ENCODE peak calls at places on chromosomes 12 and 14, in nine cellular contexts. One of them, this sample, is unnamed.

GRCh38 chr12:559208-559905 is 99.6 kb downstream of the B4GALNT3 start:
- DNase-seq in BJ: no peak
- DNase-seq in tibial artery: no peak
- DNase-seq in ascending aorta: no peak
- DNase-seq in fibroblast of lung: no peak
- DNase-seq in fibroblast of villous mesenchyme: no peak
- DNase-seq in AG09319: no peak
- DNase-seq in psoas muscle: no peak
- DNase-seq in neural crest cell: no peak
- DNase-seq in this sample: peak; percentile 86

GRCh38 chr12:114012744-114013431 is 46.8 kb upstream of the RBM19 start:
- DNase-seq in fibroblast of villous mesenchyme: no peak
- DNase-seq in psoas muscle: no peak
- DNase-seq in ascending aorta: no peak
- DNase-seq in neural crest cell: no peak
- DNase-seq in tibial artery: no peak
- DNase-seq in AG09319: no peak
- DNase-seq in BJ: no peak
- DNase-seq in fibroblast of lung: no peak
- DNase-seq in this sample: no peak

GRCh38 chr14:55354500-55354899 is 57.1 kb downstream of the ATG14 start:
- DNase-seq in fibroblast of villous mesenchyme: peak; percentile 67
- DNase-seq in AG09319: peak; percentile 12
- DNase-seq in tibial artery: peak; percentile 67
- DNase-seq in psoas muscle: no peak
- DNase-seq in neural crest cell: peak; percentile 22
- DNase-seq in fibroblast of lung: peak; percentile 38
- DNase-seq in BJ: no peak
- DNase-seq in ascending aorta: peak; percentile 69
- DNase-seq in this sample: no peak

GRCh38 chr12:93526786-93527428 is 45.6 kb upstream of the SOCS2 start:
- DNase-seq in ascending aorta: no peak
- DNase-seq in fibroblast of lung: peak; percentile 98
- DNase-seq in tibial artery: no peak
- DNase-seq in BJ: peak; percentile 50
- DNase-seq in psoas muscle: no peak
- DNase-seq in AG09319: peak; percentile 80
- DNase-seq in neural crest cell: no peak
- DNase-seq in fibroblast of villous mesenchyme: peak; percentile 85
- DNase-seq in this sample: no peak

GRCh38 chr12:11723993-11724392 is 74.5 kb downstream of the ETV6 start:
- DNase-seq in fibroblast of lung: peak; percentile 95
- DNase-seq in tibial artery: no peak
- DNase-seq in BJ: no peak
- DNase-seq in AG09319: no peak
- DNase-seq in ascending aorta: no peak
- DNase-seq in fibroblast of villous mesenchyme: no peak
- DNase-seq in neural crest cell: no peak
- DNase-seq in psoas muscle: peak; percentile 58
- DNase-seq in this sample: no peak

GRCh38 chr12:20495997-20496396 is 127.7 kb downstream of the PDE3A start:
- DNase-seq in AG09319: no peak
- DNase-seq in ascending aorta: no peak
- DNase-seq in BJ: no peak
- DNase-seq in neural crest cell: no peak
- DNase-seq in fibroblast of lung: no peak
- DNase-seq in tibial artery: no peak
- DNase-seq in fibroblast of villous mesenchyme: no peak
- DNase-seq in psoas muscle: no peak
- DNase-seq in this sample: no peak

GRCh38 chr12:14272954-14273910 is 92.2 kb upstream of the ATF7IP start:
- DNase-seq in fibroblast of villous mesenchyme: no peak
- DNase-seq in ascending aorta: no peak
- DNase-seq in BJ: no peak
- DNase-seq in AG09319: no peak
- DNase-seq in psoas muscle: no peak
- DNase-seq in tibial artery: no peak
- DNase-seq in fibroblast of lung: peak; percentile 46
- DNase-seq in neural crest cell: no peak
- DNase-seq in this sample: no peak

GRCh38 chr14:52862652-52863338 is 71.4 kb upstream of the GNPNAT1 start:
- DNase-seq in AG09319: no peak
- DNase-seq in BJ: no peak
- DNase-seq in tibial artery: no peak
- DNase-seq in neural crest cell: no peak
- DNase-seq in fibroblast of lung: peak; percentile 85
- DNase-seq in psoas muscle: no peak
- DNase-seq in ascending aorta: no peak
- DNase-seq in fibroblast of villous mesenchyme: peak; percentile 89
- DNase-seq in this sample: no peak

GRCh38 chr12:24679135-24679534 is 269.8 kb downstream of the BCAT1 start:
- DNase-seq in fibroblast of lung: peak; percentile 3
- DNase-seq in psoas muscle: no peak
- DNase-seq in ascending aorta: no peak
- DNase-seq in BJ: no peak
- DNase-seq in AG09319: no peak
- DNase-seq in neural crest cell: peak; percentile 18
- DNase-seq in fibroblast of villous mesenchyme: peak; percentile 70
- DNase-seq in tibial artery: no peak
- DNase-seq in this sample: no peak

GRCh38 chr14:61948376-61948775 is 186.2 kb downstream of the SNAPC1 start:
- DNase-seq in fibroblast of villous mesenchyme: no peak
- DNase-seq in BJ: no peak
- DNase-seq in ascending aorta: no peak
- DNase-seq in psoas muscle: no peak
- DNase-seq in neural crest cell: no peak
- DNase-seq in fibroblast of lung: no peak
- DNase-seq in tibial artery: no peak
- DNase-seq in AG09319: no peak
- DNase-seq in this sample: no peak

GRCh38 chr12:68474467-68475204 is 136.1 kb upstream of the RAP1B start:
- DNase-seq in tibial artery: no peak
- DNase-seq in neural crest cell: no peak
- DNase-seq in psoas muscle: no peak
- DNase-seq in BJ: no peak
- DNase-seq in ascending aorta: no peak
- DNase-seq in AG09319: no peak
- DNase-seq in fibroblast of villous mesenchyme: no peak
- DNase-seq in fibroblast of lung: no peak
- DNase-seq in this sample: no peak

GRCh38 chr12:13234045-13234641 is 37.6 kb downstream of the EMP1 start:
- DNase-seq in BJ: no peak
- DNase-seq in fibroblast of lung: peak; percentile 46
- DNase-seq in ascending aorta: no peak
- DNase-seq in neural crest cell: peak; percentile 48
- DNase-seq in psoas muscle: no peak
- DNase-seq in fibroblast of villous mesenchyme: peak; percentile 67
- DNase-seq in AG09319: no peak
- DNase-seq in tibial artery: no peak
- DNase-seq in this sample: no peak

GRCh38 chr12:44571031-44571550 is 305.0 kb downstream of the NELL2 start:
- DNase-seq in neural crest cell: no peak
- DNase-seq in BJ: no peak
- DNase-seq in fibroblast of lung: peak; percentile 2
- DNase-seq in psoas muscle: no peak
- DNase-seq in fibroblast of villous mesenchyme: no peak
- DNase-seq in AG09319: no peak
- DNase-seq in ascending aorta: no peak
- DNase-seq in tibial artery: no peak
- DNase-seq in this sample: no peak

GRCh38 chr14:69132513-69133181 is 20.3 kb downstream of the DCAF5 start:
- DNase-seq in fibroblast of lung: peak; percentile 72
- DNase-seq in neural crest cell: no peak
- DNase-seq in ascending aorta: no peak
- DNase-seq in BJ: no peak
- DNase-seq in psoas muscle: no peak
- DNase-seq in AG09319: no peak
- DNase-seq in fibroblast of villous mesenchyme: peak; percentile 37
- DNase-seq in tibial artery: no peak
- DNase-seq in this sample: no peak

GRCh38 chr12:26196424-26196722 is 1.0 kb downstream of the SSPN start:
- DNase-seq in AG09319: no peak
- DNase-seq in psoas muscle: peak; percentile 67
- DNase-seq in fibroblast of lung: peak; percentile 43
- DNase-seq in fibroblast of villous mesenchyme: no peak
- DNase-seq in neural crest cell: no peak
- DNase-seq in ascending aorta: no peak
- DNase-seq in tibial artery: no peak
- DNase-seq in BJ: no peak
- DNase-seq in this sample: no peak

GRCh38 chr14:99627100-99627499 is 17.8 kb upstream of the HHIPL1 start:
- DNase-seq in fibroblast of villous mesenchyme: no peak
- DNase-seq in neural crest cell: no peak
- DNase-seq in AG09319: no peak
- DNase-seq in tibial artery: no peak
- DNase-seq in BJ: no peak
- DNase-seq in ascending aorta: no peak
- DNase-seq in fibroblast of lung: no peak
- DNase-seq in psoas muscle: no peak
- DNase-seq in this sample: no peak

GRCh38 chr14:99164712-99165111 is 107.3 kb downstream of the BCL11B start:
- DNase-seq in tibial artery: no peak
- DNase-seq in AG09319: no peak
- DNase-seq in neural crest cell: no peak
- DNase-seq in fibroblast of villous mesenchyme: no peak
- DNase-seq in BJ: no peak
- DNase-seq in fibroblast of lung: no peak
- DNase-seq in ascending aorta: no peak
- DNase-seq in psoas muscle: no peak
- DNase-seq in this sample: no peak

GRCh38 chr12:49974231-49974675 is 1.5 kb downstream of the AQP6 start:
- DNase-seq in ascending aorta: peak; percentile 78
- DNase-seq in tibial artery: peak; percentile 76
- DNase-seq in fibroblast of villous mesenchyme: peak; percentile 77
- DNase-seq in neural crest cell: peak; percentile 40
- DNase-seq in psoas muscle: peak; percentile 79
- DNase-seq in AG09319: peak; percentile 39
- DNase-seq in BJ: no peak
- DNase-seq in fibroblast of lung: peak; percentile 51
- DNase-seq in this sample: peak; percentile 93

GRCh38 chr14:67999290-67999689 is 179.7 kb downstream of the RAD51B start:
- DNase-seq in psoas muscle: no peak
- DNase-seq in tibial artery: no peak
- DNase-seq in ascending aorta: no peak
- DNase-seq in BJ: no peak
- DNase-seq in neural crest cell: no peak
- DNase-seq in AG09319: no peak
- DNase-seq in fibroblast of villous mesenchyme: peak; percentile 49
- DNase-seq in fibroblast of lung: peak; percentile 83
- DNase-seq in this sample: no peak

GRCh38 chr14:105439710-105440553 is 20.3 kb downstream of the MTA1 start:
- DNase-seq in AG09319: no peak
- DNase-seq in psoas muscle: peak; percentile 57
- DNase-seq in fibroblast of villous mesenchyme: no peak
- DNase-seq in BJ: no peak
- DNase-seq in neural crest cell: no peak
- DNase-seq in fibroblast of lung: no peak
- DNase-seq in tibial artery: no peak
- DNase-seq in ascending aorta: no peak
- DNase-seq in this sample: no peak

GRCh38 chr14:22434030-22434429 is 155.0 kb downstream of the DAD1 start:
- DNase-seq in neural crest cell: no peak
- DNase-seq in BJ: no peak
- DNase-seq in psoas muscle: no peak
- DNase-seq in fibroblast of villous mesenchyme: no peak
- DNase-seq in tibial artery: no peak
- DNase-seq in fibroblast of lung: no peak
- DNase-seq in ascending aorta: no peak
- DNase-seq in AG09319: no peak
- DNase-seq in this sample: no peak
- TF ChIP-seq CTCF in neural crest cell: peak; percentile 14
- TF ChIP-seq CTCF in BJ: no peak
- TF ChIP-seq CTCF in psoas muscle: no peak
- TF ChIP-seq CTCF in fibroblast of villous mesenchyme: peak; percentile 35
- TF ChIP-seq CTCF in tibial artery: no peak
- TF ChIP-seq CTCF in fibroblast of lung: no peak
- TF ChIP-seq CTCF in ascending aorta: no peak
- TF ChIP-seq CTCF in AG09319: no peak
- TF ChIP-seq CTCF in this sample: no peak

GRCh38 chr14:94026173-94026885 is at the start of gene OTUB2:
- DNase-seq in fibroblast of lung: peak; percentile 98
- DNase-seq in BJ: peak; percentile 96
- DNase-seq in tibial artery: peak; percentile 99
- DNase-seq in fibroblast of villous mesenchyme: peak; percentile 98
- DNase-seq in AG09319: peak; percentile 96
- DNase-seq in neural crest cell: peak; percentile 94
- DNase-seq in ascending aorta: peak; percentile 99
- DNase-seq in psoas muscle: peak; percentile 99
- DNase-seq in this sample: no peak
- TF ChIP-seq CTCF in fibroblast of lung: no peak
- TF ChIP-seq CTCF in BJ: no peak
- TF ChIP-seq CTCF in tibial artery: no peak
- TF ChIP-seq CTCF in fibroblast of villous mesenchyme: no peak
- TF ChIP-seq CTCF in AG09319: no peak
- TF ChIP-seq CTCF in neural crest cell: no peak
- TF ChIP-seq CTCF in ascending aorta: no peak
- TF ChIP-seq CTCF in psoas muscle: no peak
- TF ChIP-seq CTCF in this sample: no peak

GRCh38 chr12:9944404-9944803 is 12.2 kb upstream of the CLEC2A start:
- DNase-seq in BJ: no peak
- DNase-seq in tibial artery: no peak
- DNase-seq in AG09319: no peak
- DNase-seq in fibroblast of lung: no peak
- DNase-seq in ascending aorta: no peak
- DNase-seq in psoas muscle: no peak
- DNase-seq in fibroblast of villous mesenchyme: no peak
- DNase-seq in neural crest cell: no peak
- DNase-seq in this sample: no peak
- TF ChIP-seq CTCF in BJ: no peak
- TF ChIP-seq CTCF in tibial artery: no peak
- TF ChIP-seq CTCF in AG09319: no peak
- TF ChIP-seq CTCF in fibroblast of lung: no peak
- TF ChIP-seq CTCF in ascending aorta: no peak
- TF ChIP-seq CTCF in psoas muscle: no peak
- TF ChIP-seq CTCF in fibroblast of villous mesenchyme: no peak
- TF ChIP-seq CTCF in neural crest cell: no peak
- TF ChIP-seq CTCF in this sample: no peak

DNA sequence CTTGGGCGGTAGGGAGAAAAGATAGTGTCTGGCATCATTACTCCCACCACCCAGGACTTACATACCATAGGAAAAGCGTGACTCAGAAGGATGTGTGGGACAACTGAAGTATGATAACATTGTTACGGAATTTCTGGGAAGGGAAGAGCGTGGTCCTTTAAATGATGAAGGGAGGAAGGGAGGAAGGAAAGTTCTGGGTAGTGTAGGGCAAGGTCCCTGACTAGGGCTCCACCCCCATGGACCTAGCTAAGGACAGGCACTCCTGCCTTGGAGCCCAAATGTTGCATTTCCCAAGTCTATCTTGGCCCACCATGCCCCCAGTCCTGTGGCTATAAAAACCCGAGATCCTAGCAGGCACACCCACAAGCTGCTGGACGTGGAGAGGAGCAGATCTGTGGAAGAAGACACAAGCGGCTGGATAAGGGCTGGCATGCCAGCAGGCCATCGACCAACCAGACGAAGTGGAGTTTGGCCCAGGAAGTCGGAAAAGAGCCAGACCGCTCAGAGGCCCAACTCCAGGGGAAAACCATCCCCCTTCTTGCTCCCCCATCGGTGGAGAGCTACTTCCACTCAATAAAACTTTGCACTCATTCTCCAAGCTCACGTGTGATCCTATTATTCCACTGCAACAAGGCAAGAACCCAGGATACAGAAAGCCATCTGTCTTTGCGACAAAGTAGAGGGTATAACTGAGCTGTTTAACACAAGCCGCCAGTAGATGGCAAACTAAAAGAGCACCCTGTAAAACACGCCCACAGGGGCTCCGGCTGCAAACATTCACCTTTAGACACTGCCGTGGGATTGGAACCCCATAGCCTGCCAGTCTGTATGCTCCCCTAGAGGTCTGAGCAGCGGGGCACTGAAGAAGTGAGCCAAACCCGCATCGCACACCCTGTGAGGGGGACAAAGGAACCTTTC is 23.0 kb upstream of the RAB21 start:
- DNase-seq in ascending aorta: no peak
- DNase-seq in fibroblast of villous mesenchyme: peak; percentile 22
- DNase-seq in BJ: no peak
- DNase-seq in AG09319: no peak
- DNase-seq in fibroblast of lung: peak; percentile 93
- DNase-seq in psoas muscle: no peak
- DNase-seq in tibial artery: no peak
- DNase-seq in neural crest cell: no peak
- DNase-seq in this sample: no peak
- TF ChIP-seq CTCF in ascending aorta: no peak
- TF ChIP-seq CTCF in fibroblast of villous mesenchyme: no peak
- TF ChIP-seq CTCF in BJ: no peak
- TF ChIP-seq CTCF in AG09319: no peak
- TF ChIP-seq CTCF in fibroblast of lung: no peak
- TF ChIP-seq CTCF in psoas muscle: no peak
- TF ChIP-seq CTCF in tibial artery: no peak
- TF ChIP-seq CTCF in neural crest cell: no peak
- TF ChIP-seq CTCF in this sample: no peak

This sample was measured in chondrocyte.